ENCODE peak calls at places on chromosome 14, in eight cellular contexts. Z is sigmoid colon, X is stomach, N is Panc1, R is transverse colon, W is H1, P is HCT116, Y is suprapubic skin. E is an unnamed sample.

GRCh38 chr14:59918824-59919581 is 941 bp upstream of the LRRC9 start:
- DNase-seq in Z (no peak), X (no peak), N (no peak), R (peak; percentile 12), W (no peak), P (peak; percentile 16), Y (no peak), E (no peak)

GRCh38 chr14:63908667-63909264 is 56.0 kb downstream of the SYNE2 start:
- DNase-seq in Z (no peak), X (no peak), N (no peak), R (no peak), W (no peak), P (no peak), Y (no peak), E (no peak)

GRCh38 chr14:72679591-72680151 is 214.2 kb downstream of the DPF3 start:
- DNase-seq in Z (no peak), X (no peak), N (no peak), R (no peak), W (no peak), P (no peak), Y (no peak), E (no peak)

GRCh38 chr14:85711620-85712019 is 181.7 kb downstream of the FLRT2 start:
- DNase-seq in Z (no peak), X (no peak), N (no peak), R (no peak), W (no peak), P (no peak), Y (no peak), E (no peak)

GRCh38 chr14:23093993-23094665 is 807 bp downstream of the ACIN1 start:
- DNase-seq in Z (no peak), X (no peak), N (no peak), R (no peak), W (peak; percentile 75), P (no peak), Y (no peak), E (peak; percentile 77)

GRCh38 chr14:77302926-77303325 is 17.8 kb downstream of the POMT2 start:
- DNase-seq in Z (no peak), X (no peak), N (no peak), R (no peak), W (no peak), P (peak; percentile 65), Y (no peak), E (no peak)

GRCh38 chr14:91108941-91109611 is 4.8 kb upstream of the DGLUCY start:
- DNase-seq in Z (peak; percentile 72), X (peak; percentile 46), N (no peak), R (peak; percentile 46), W (no peak), P (no peak), Y (no peak), E (no peak)

GRCh38 chr14:92693998-92694780 is 54.2 kb downstream of the LGMN start:
- DNase-seq in Z (peak; percentile 66), X (no peak), N (no peak), R (no peak), W (no peak), P (peak; percentile 78), Y (no peak), E (no peak)

GRCh38 chr14:103206023-103206481 is 82.8 kb downstream of the TNFAIP2 start:
- DNase-seq in Z (peak; percentile 75), X (no peak), N (no peak), R (no peak), W (no peak), P (no peak), Y (no peak), E (no peak)

GRCh38 chr14:58638231-58639205 is 756 bp downstream of the DACT1 start:
- DNase-seq in Z (peak; percentile 66), X (no peak), N (no peak), R (peak; percentile 15), W (no peak), P (no peak), Y (no peak), E (no peak)

DNA sequence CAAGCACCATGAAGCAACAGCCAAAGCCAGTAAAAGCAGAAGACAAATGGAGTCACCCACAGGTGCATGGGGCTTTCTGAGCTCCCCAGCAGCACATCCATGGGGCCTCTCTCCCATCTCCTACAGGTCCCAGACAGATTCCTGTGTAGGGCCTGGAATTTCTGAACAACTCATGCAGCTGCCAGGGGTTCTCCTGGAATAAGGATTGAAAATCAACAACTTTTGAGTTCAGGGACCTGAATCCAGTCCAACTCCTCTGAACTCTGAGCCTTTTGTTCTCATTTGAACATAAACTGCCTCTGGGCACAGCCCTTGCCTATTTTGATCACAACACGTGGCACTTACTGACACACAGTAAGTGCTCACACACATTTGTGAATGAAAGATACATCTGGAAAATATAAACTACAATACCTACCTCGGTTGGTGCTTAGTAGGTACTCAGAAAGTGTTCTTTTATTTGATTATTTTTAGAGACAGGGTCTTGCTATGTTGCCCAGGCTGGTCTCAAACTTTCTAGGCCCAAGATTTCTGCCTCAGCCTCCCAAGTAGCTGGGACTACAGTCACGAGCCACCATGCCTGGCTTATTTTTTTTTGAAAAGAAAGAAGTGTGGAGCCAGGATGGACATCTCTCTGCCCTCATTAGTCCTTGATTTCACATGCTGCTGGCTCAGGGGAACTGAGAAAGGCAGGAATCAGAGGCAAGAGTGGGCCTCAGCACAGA is 27.1 kb downstream of the SYNE3 start:
- DNase-seq in Z (no peak), X (no peak), N (no peak), R (no peak), W (no peak), P (no peak), Y (no peak), E (no peak)
- TF ChIP-seq POLR2AphosphoS5 in Z (no peak), X (no peak), N (no peak), R (no peak), W (no peak), P (no peak), Y (no peak), E (peak; percentile 39)

GRCh38 chr14:105204931-105205717 is 24.0 kb upstream of the NUDT14 start:
- DNase-seq in Z (no peak), X (no peak), N (no peak), R (no peak), W (no peak), P (no peak), Y (no peak), E (no peak)

GRCh38 chr14:105204206-105204930 is 23.3 kb upstream of the NUDT14 start:
- DNase-seq in Z (no peak), X (peak; percentile 84), N (no peak), R (peak; percentile 59), W (no peak), P (no peak), Y (no peak), E (no peak)

GRCh38 chr14:105203057-105203494 is 22.0 kb upstream of the NUDT14 start:
- DNase-seq in Z (peak; percentile 87), X (peak; percentile 85), N (peak; percentile 7), R (peak; percentile 80), W (peak; percentile 27), P (no peak), Y (no peak), E (no peak)

GRCh38 chr14:105201928-105202513 is 20.9 kb upstream of the NUDT14 start:
- DNase-seq in Z (no peak), X (no peak), N (no peak), R (no peak), W (no peak), P (no peak), Y (no peak), E (no peak)

DNA sequence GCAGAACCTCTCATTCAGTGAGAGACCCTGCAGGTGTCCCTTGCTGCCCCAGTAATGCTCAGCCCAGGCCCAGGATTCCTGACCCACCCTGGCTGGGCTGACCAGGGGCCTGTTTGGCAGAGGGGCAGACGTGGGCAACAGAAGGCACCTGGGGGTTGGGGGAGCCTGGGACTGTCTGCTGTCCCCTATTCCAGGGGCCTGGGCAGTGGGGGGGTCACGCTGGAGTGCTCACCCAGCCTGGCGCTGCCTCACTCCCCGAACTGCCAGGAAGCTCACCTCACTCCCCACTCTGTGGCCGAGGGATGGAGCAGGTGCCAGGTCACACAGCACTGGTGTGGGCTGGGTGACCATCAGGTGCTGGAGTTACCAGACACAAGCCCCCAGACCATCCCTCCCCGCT is 22.6 kb upstream of the NUDT14 start:
- DNase-seq in Z (no peak), X (no peak), N (no peak), R (no peak), W (no peak), P (no peak), Y (no peak), E (no peak)
- H3K4me1 ChIP-seq in Z (no peaks in the 10 kb centered on the region), X (peaks cover 60% of the 10 kb centered on the region), N (peaks cover 4% of the 10 kb centered on the region), R (peaks cover 13% of the 10 kb centered on the region), W (no peaks in the 10 kb centered on the region), P (peaks cover 23% of the 10 kb centered on the region), Y (peaks cover 46% of the 10 kb centered on the region), E (peaks cover 45% of the 10 kb centered on the region)

DNA sequence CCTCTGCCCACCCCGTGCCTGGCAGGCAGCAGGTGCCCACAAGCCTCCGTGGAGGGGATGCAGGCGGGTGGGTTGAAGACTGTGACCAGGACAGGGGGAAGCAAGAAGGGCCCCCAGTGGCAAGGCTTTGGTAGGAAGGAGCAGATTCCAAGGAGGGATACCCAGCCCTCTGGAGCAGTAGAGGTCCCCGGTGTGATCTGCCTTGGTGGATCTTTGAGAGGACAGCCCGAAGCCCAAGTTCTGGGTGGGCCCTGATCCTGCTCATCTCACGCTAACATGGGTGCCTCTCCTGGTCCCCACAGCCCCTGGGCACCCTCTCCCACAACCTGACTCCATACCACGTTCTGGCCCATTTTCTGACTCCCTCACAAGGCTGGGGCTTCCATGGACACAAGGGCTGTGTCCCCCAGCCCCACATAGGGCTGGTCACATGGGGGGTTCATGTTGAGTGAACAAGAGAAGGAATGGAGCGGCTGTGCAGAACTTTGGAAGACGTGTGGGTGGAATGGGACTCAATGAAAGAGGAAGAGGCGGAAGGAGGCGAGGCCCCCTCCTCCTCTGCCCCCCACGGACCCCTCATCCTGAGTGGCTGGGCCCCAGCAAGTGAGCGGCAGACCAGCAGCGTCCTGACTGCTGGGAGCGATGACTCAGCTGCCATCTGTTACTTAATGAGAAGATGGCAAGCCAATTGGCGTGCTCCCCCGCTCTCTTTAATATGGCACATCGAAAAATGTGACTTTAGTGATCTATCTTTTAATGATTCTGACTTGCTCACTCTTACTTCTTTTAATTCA is 77.0 kb upstream of the BCL11B start:
- DNase-seq in Z (peak; percentile 12), X (no peak), N (no peak), R (no peak), W (no peak), P (no peak), Y (peak; percentile 72), E (no peak)
- H3K4me3 ChIP-seq in Z (no peak overlapping the region), X (no peak overlapping the region), N (no peak overlapping the region), R (no peak overlapping the region), W (no peak overlapping the region), P (no peak overlapping the region), Y (no peak overlapping the region), E (no peak overlapping the region)

GRCh38 chr14:104334812-104335161 is 196.4 kb downstream of the KIF26A start:
- DNase-seq in Z (no peak), X (peak; percentile 15), N (no peak), R (no peak), W (no peak), P (no peak), Y (peak; percentile 74), E (no peak)

GRCh38 chr14:104335176-104335575 is 196.8 kb downstream of the KIF26A start:
- DNase-seq in Z (no peak), X (no peak), N (no peak), R (no peak), W (no peak), P (no peak), Y (no peak), E (no peak)

GRCh38 chr14:104331871-104332605 is 193.7 kb downstream of the KIF26A start:
- DNase-seq in Z (no peak), X (peak; percentile 16), N (no peak), R (no peak), W (no peak), P (no peak), Y (no peak), E (no peak)

GRCh38 chr14:104333903-104334811 is 195.8 kb downstream of the KIF26A start:
- DNase-seq in Z (no peak), X (peak; percentile 18), N (no peak), R (no peak), W (no peak), P (no peak), Y (peak; percentile 59), E (no peak)

GRCh38 chr14:104332634-104333270 is 194.4 kb downstream of the KIF26A start:
- DNase-seq in Z (peak; percentile 67), X (peak; percentile 23), N (no peak), R (no peak), W (no peak), P (no peak), Y (peak; percentile 72), E (no peak)
- TF ChIP-seq POLR2AphosphoS5 in Z (no peak), X (no peak), N (no peak), R (no peak), W (no peak), P (no peak), Y (no peak), E (no peak)

E was measured in vagina.